ENCODE peak calls at places on chromosome 16, in nine cellular contexts. C is heart right ventricle, W is HCEC 1CT, F is T-cell, L is endothelial cell, M is GM06990, Q is ureter, B is LHCN-M2, J is dorsolateral prefrontal cortex. T is an unnamed sample.

GRCh38 chr16:56424791-56425438 is 430 bp downstream of the AMFR start:
- DNase-seq in C (peak), W (no peak), F (peak), L (no peak), M (peak), Q (no peak), B (peak), J (no peak), T (no peak)

GRCh38 chr16:85569615-85570212 is 43.4 kb upstream of the GSE1 start:
- DNase-seq in C (no peak), W (no peak), F (peak), L (no peak), M (peak), Q (no peak), B (no peak), J (no peak), T (no peak)

GRCh38 chr16:30417447-30418349 is 10.3 kb downstream of the ZNF771 start:
- DNase-seq in C (peak), W (peak), F (peak), L (peak), M (peak), Q (peak), B (peak), J (peak), T (peak)

GRCh38 chr16:21263640-21264211 is 14.4 kb downstream of the CRYM start:
- DNase-seq in C (no peak), W (peak), F (no peak), L (no peak), M (peak), Q (no peak), B (no peak), J (no peak), T (no peak)

GRCh38 chr16:81004646-81005353 is 1.9 kb downstream of the CMC2 start:
- DNase-seq in C (peak), W (peak), F (peak), L (peak), M (peak), Q (no peak), B (peak), J (no peak), T (peak)

GRCh38 chr16:82317411-82318168 is 147.6 kb upstream of the MPHOSPH6 start:
- DNase-seq in C (no peak), W (no peak), F (no peak), L (no peak), M (no peak), Q (no peak), B (peak), J (no peak), T (peak)

GRCh38 chr16:88809068-88809675 is 2.6 kb downstream of the APRT start:
- DNase-seq in C (no peak), W (no peak), F (no peak), L (no peak), M (no peak), Q (no peak), B (no peak), J (no peak), T (no peak)

GRCh38 chr16:35207059-35207999 is 1747.9 kb downstream of the TP53TG3F start:
- DNase-seq in C (peak), W (no peak), F (no peak), L (no peak), M (no peak), Q (no peak), B (no peak), J (no peak), T (no peak)

GRCh38 chr16:66093217-66093616 is 273.3 kb upstream of the CDH5 start:
- DNase-seq in C (no peak), W (no peak), F (no peak), L (no peak), M (no peak), Q (no peak), B (no peak), J (no peak), T (no peak)

GRCh38 chr16:77780378-77780837 is 8.0 kb upstream of the VAT1L start:
- DNase-seq in C (no peak), W (peak), F (no peak), L (no peak), M (no peak), Q (no peak), B (no peak), J (no peak), T (no peak)